ENCODE peak calls at places on chromosomes 4 and X, in five cellular contexts. One of them, this sample, is unnamed.

GRCh38 chr4:10077101-10077491 is 39.5 kb downstream of the WDR1 start:
- DNase-seq in left colon: no peak
- DNase-seq in psoas muscle: no peak
- DNase-seq in NCI-H774: no peak
- DNase-seq in stimulated activated CD8-positive, alpha-beta memory T cell treated with anti-CD3 and anti-CD28 coated beads, Interleukin-7, amount 100 ng/mL, for 4 hours: no peak
- DNase-seq in this sample: no peak

GRCh38 chrX:101749436-101749835 is 89.8 kb upstream of the ARMCX2 start:
- DNase-seq in left colon: no peak
- DNase-seq in psoas muscle: no peak
- DNase-seq in NCI-H774: no peak
- DNase-seq in stimulated activated CD8-positive, alpha-beta memory T cell treated with anti-CD3 and anti-CD28 coated beads, Interleukin-7, amount 100 ng/mL, for 4 hours: no peak
- DNase-seq in this sample: no peak

GRCh38 chrX:15749642-15750610 is 11.9 kb downstream of the CA5B start:
- DNase-seq in left colon: no peak
- DNase-seq in psoas muscle: no peak
- DNase-seq in NCI-H774: no peak
- DNase-seq in stimulated activated CD8-positive, alpha-beta memory T cell treated with anti-CD3 and anti-CD28 coated beads, Interleukin-7, amount 100 ng/mL, for 4 hours: no peak
- DNase-seq in this sample: peak; percentile 33

GRCh38 chr4:3352505-3352904 is 59.7 kb downstream of the RGS12 start:
- DNase-seq in left colon: no peak
- DNase-seq in psoas muscle: no peak
- DNase-seq in NCI-H774: no peak
- DNase-seq in stimulated activated CD8-positive, alpha-beta memory T cell treated with anti-CD3 and anti-CD28 coated beads, Interleukin-7, amount 100 ng/mL, for 4 hours: no peak
- DNase-seq in this sample: no peak

GRCh38 chrX:119041175-119041574 is 31.6 kb upstream of the CT47C1 start:
- DNase-seq in left colon: peak; percentile 58
- DNase-seq in psoas muscle: no peak
- DNase-seq in NCI-H774: no peak
- DNase-seq in stimulated activated CD8-positive, alpha-beta memory T cell treated with anti-CD3 and anti-CD28 coated beads, Interleukin-7, amount 100 ng/mL, for 4 hours: no peak
- DNase-seq in this sample: peak; percentile 72

GRCh38 chr4:76235915-76236314 is 15.6 kb upstream of the FAM47E start:
- DNase-seq in left colon: no peak
- DNase-seq in psoas muscle: no peak
- DNase-seq in NCI-H774: peak; percentile 16
- DNase-seq in stimulated activated CD8-positive, alpha-beta memory T cell treated with anti-CD3 and anti-CD28 coated beads, Interleukin-7, amount 100 ng/mL, for 4 hours: no peak
- DNase-seq in this sample: no peak

GRCh38 chrX:152641256-152641875 is 3.7 kb downstream of the GABRQ start:
- DNase-seq in left colon: no peak
- DNase-seq in psoas muscle: no peak
- DNase-seq in NCI-H774: no peak
- DNase-seq in stimulated activated CD8-positive, alpha-beta memory T cell treated with anti-CD3 and anti-CD28 coated beads, Interleukin-7, amount 100 ng/mL, for 4 hours: no peak
- DNase-seq in this sample: no peak

GRCh38 chr4:6008766-6009385 is 9.4 kb downstream of the C4orf50 start:
- DNase-seq in left colon: no peak
- DNase-seq in psoas muscle: no peak
- DNase-seq in NCI-H774: no peak
- DNase-seq in stimulated activated CD8-positive, alpha-beta memory T cell treated with anti-CD3 and anti-CD28 coated beads, Interleukin-7, amount 100 ng/mL, for 4 hours: no peak
- DNase-seq in this sample: no peak

GRCh38 chr4:119299221-119300071 is 22.5 kb downstream of the FABP2 start:
- DNase-seq in left colon: no peak
- DNase-seq in psoas muscle: no peak
- DNase-seq in NCI-H774: no peak
- DNase-seq in stimulated activated CD8-positive, alpha-beta memory T cell treated with anti-CD3 and anti-CD28 coated beads, Interleukin-7, amount 100 ng/mL, for 4 hours: no peak
- DNase-seq in this sample: no peak